ENCODE peak calls at places on chromosome 2, in seven cellular contexts. M is activated T-helper 1 cell treated with Interleukin-2 at 50 U/mL for 16 hours, A is HEK293T, S is fibroblast of pulmonary artery, I is NCI-H1930, W is left ventricle myocardium superior, X is amniotic stem cell. Y is an unnamed sample.

GRCh38 chr2:1677833-1678165 is 66.5 kb downstream of the PXDN start:
- DNase-seq in A (no peak), W (no peak), X (no peak), S (no peak), I (no peak), M (no peak), Y (no peak)

GRCh38 chr2:190718652-190719526 is 70.0 kb downstream of the NAB1 start:
- DNase-seq in S (peak; percentile 78), M (no peak), W (no peak), X (peak; percentile 15), I (no peak), A (no peak), Y (peak; percentile 66)

GRCh38 chr2:132774189-132774588 is 104.2 kb upstream of the LYPD1 start:
- DNase-seq in M (no peak), X (peak; percentile 5), W (no peak), S (no peak), A (no peak), I (no peak), Y (no peak)

GRCh38 chr2:12076810-12077209 is 330.4 kb downstream of the LPIN1 start:
- DNase-seq in A (no peak), I (no peak), X (no peak), S (peak; percentile 14), M (no peak), W (no peak), Y (peak; percentile 28)

GRCh38 chr2:54404270-54404669 is 51.9 kb upstream of the SPTBN1 start:
- DNase-seq in X (no peak), W (no peak), A (no peak), S (peak; percentile 75), M (no peak), I (no peak), Y (no peak)

GRCh38 chr2:27973592-27973991 is 83.1 kb downstream of the BABAM2 start:
- DNase-seq in M (no peak), I (no peak), X (no peak), W (no peak), S (peak; percentile 34), A (no peak), Y (peak; percentile 47)

GRCh38 chr2:142241016-142241415 is 110.2 kb upstream of the LRP1B start:
- DNase-seq in S (no peak), M (no peak), A (no peak), W (no peak), I (no peak), X (no peak), Y (no peak)

GRCh38 chr2:9990735-9991134 is 39.2 kb downstream of the GRHL1 start:
- DNase-seq in A (no peak), X (no peak), M (no peak), I (no peak), S (no peak), W (peak; percentile 70), Y (no peak)

GRCh38 chr2:102335871-102336366 is 19.7 kb upstream of the IL18R1 start:
- DNase-seq in I (no peak), S (peak; percentile 37), X (no peak), M (no peak), A (no peak), W (no peak), Y (no peak)

GRCh38 chr2:185188656-185189055 is 549.9 kb upstream of the FSIP2 start:
- DNase-seq in W (no peak), A (no peak), M (no peak), I (no peak), S (no peak), X (no peak), Y (no peak)

GRCh38 chr2:64063924-64064331 is 44.7 kb upstream of the VPS54 start:
- DNase-seq in A (no peak), X (no peak), W (no peak), I (no peak), S (peak; percentile 96), M (no peak), Y (peak; percentile 76)